ENCODE peak calls at places on chromosomes 16 and 17, in four cellular contexts. U is mesothelial cell of epicardium, S is MM.1S, J is RCC 7860. D is an unnamed sample.

GRCh38 chr17:61002316-61002736 is 324.7 kb downstream of the BCAS3 start:
- DNase-seq in U (no peak), S (peak), J (peak), D (no peak)

GRCh38 chr17:69454051-69454450 is 39.6 kb downstream of the MAP2K6 start:
- DNase-seq in U (no peak), S (no peak), J (no peak), D (no peak)

GRCh38 chr16:86258713-86259112 is 251.6 kb upstream of the FOXF1 start:
- DNase-seq in U (no peak), S (no peak), J (no peak), D (no peak)

GRCh38 chr17:72387487-72387886 is 266.7 kb downstream of the SOX9 start:
- DNase-seq in U (no peak), S (no peak), J (peak), D (no peak)

GRCh38 chr17:18920911-18921441 is 31.0 kb upstream of the SLC5A10 start:
- DNase-seq in U (no peak), S (peak), J (peak), D (no peak)

GRCh38 chr16:5196204-5196603 is 98.6 kb upstream of the EEF2KMT start:
- DNase-seq in U (no peak), S (no peak), J (no peak), D (no peak)

GRCh38 chr16:71565812-71566700 is 10.8 kb downstream of the TAT start:
- DNase-seq in U (no peak), S (no peak), J (no peak), D (no peak)

GRCh38 chr16:89345663-89346150 is 128.2 kb downstream of the ZNF778 start:
- DNase-seq in U (no peak), S (no peak), J (no peak), D (no peak)

GRCh38 chr16:17836868-17837602 is 366.3 kb upstream of the XYLT1 start:
- DNase-seq in U (no peak), S (no peak), J (peak), D (no peak)

GRCh38 chr16:65905326-65905725 is 461.2 kb upstream of the CDH5 start:
- DNase-seq in U (no peak), S (no peak), J (no peak), D (no peak)

GRCh38 chr17:40372031-40372430 is 7.5 kb upstream of the GJD3 start:
- DNase-seq in U (no peak), S (no peak), J (no peak), D (no peak)

GRCh38 chr17:47802341-47803022 is 19.1 kb downstream of the OSBPL7 start:
- DNase-seq in U (no peak), S (peak), J (peak), D (peak)

GRCh38 chr16:17018715-17019014 is 452.1 kb downstream of the XYLT1 start:
- DNase-seq in U (no peak), S (no peak), J (no peak), D (no peak)

GRCh38 chr16:51154271-51155171 is 3.5 kb upstream of the SALL1 start:
- DNase-seq in U (no peak), S (no peak), J (no peak), D (no peak)